ENCODE peak calls at places on chromosomes 11 and 22, in seven cellular contexts. G is IMR-90, C is H9, L is mesendoderm, M is mesenchymal stem cell, A is neuronal stem cell, T is H1. O is an unnamed sample.

GRCh38 chr11:33742249-33742851 is 6.1 kb upstream of the CD59 start:
- DNase-seq in G (no peak), C (no peak), L (no peak), M (peak; percentile 36), A (no peak), T (no peak), O (no peak)

GRCh38 chr22:27170491-27170890 is 513.1 kb downstream of the MIAT start:
- DNase-seq in G (peak; percentile 48), C (no peak), L (no peak), M (peak; percentile 89), A (no peak), T (no peak), O (no peak)

GRCh38 chr11:69467646-69468045 is 13.8 kb upstream of the LINC01488 start:
- DNase-seq in G (no peak), C (no peak), L (no peak), M (no peak), A (no peak), T (no peak), O (no peak)

GRCh38 chr11:88414385-88414861 is 76.9 kb upstream of the CTSC start:
- DNase-seq in G (peak; percentile 68), C (no peak), L (no peak), M (peak; percentile 86), A (no peak), T (no peak), O (no peak)

GRCh38 chr11:132646890-132647289 is 885.4 kb downstream of the OPCML start:
- DNase-seq in G (no peak), C (no peak), L (peak; percentile 73), M (no peak), A (no peak), T (no peak), O (no peak)

GRCh38 chr11:16820324-16821092 is 82.1 kb downstream of the C11orf58 start:
- DNase-seq in G (peak; percentile 61), C (peak; percentile 86), L (peak; percentile 97), M (peak; percentile 63), A (peak; percentile 71), T (peak; percentile 66), O (peak; percentile 88)

GRCh38 chr11:86740628-86741488 is 59.5 kb upstream of the PRSS23 start:
- DNase-seq in G (peak; percentile 98), C (peak; percentile 74), L (peak; percentile 98), M (peak; percentile 96), A (peak; percentile 49), T (no peak), O (peak; percentile 87)

GRCh38 chr11:69588270-69588669 is 52.7 kb upstream of the CCND1 start:
- DNase-seq in G (peak; percentile 87), C (no peak), L (no peak), M (peak; percentile 58), A (no peak), T (no peak), O (peak; percentile 63)

GRCh38 chr22:21735198-21736083 is at the start of gene YPEL1:
- DNase-seq in G (peak; percentile 95), C (peak; percentile 99), L (peak; percentile 98), M (peak; percentile 95), A (peak; percentile 99), T (peak; percentile 98), O (peak; percentile 96)

GRCh38 chr22:32771761-32772160 is 29.7 kb upstream of the TIMP3 start:
- DNase-seq in G (no peak), C (no peak), L (no peak), M (no peak), A (no peak), T (no peak), O (no peak)

GRCh38 chr22:27097933-27098332 is 440.5 kb downstream of the MIAT start:
- DNase-seq in G (no peak), C (no peak), L (peak; percentile 71), M (no peak), A (no peak), T (no peak), O (no peak)

GRCh38 chr11:73461335-73461840 is 85.2 kb downstream of the RELT start:
- DNase-seq in G (peak; percentile 13), C (no peak), L (no peak), M (no peak), A (no peak), T (no peak), O (no peak)

GRCh38 chr11:86676010-86676409 is 3.6 kb upstream of the ME3 start:
- DNase-seq in G (no peak), C (no peak), L (no peak), M (no peak), A (no peak), T (no peak), O (no peak)

GRCh38 chr22:36689583-36689982 is 14.0 kb downstream of the CACNG2 start:
- DNase-seq in G (no peak), C (no peak), L (peak; percentile 6), M (no peak), A (no peak), T (no peak), O (no peak)
- H3K23ac ChIP-seq in G (no peak overlapping the region), C (no peak overlapping the region), L (no peak overlapping the region), M (no peak overlapping the region), A (no peak overlapping the region), T (no peak overlapping the region), O (no peak overlapping the region)

DNA sequence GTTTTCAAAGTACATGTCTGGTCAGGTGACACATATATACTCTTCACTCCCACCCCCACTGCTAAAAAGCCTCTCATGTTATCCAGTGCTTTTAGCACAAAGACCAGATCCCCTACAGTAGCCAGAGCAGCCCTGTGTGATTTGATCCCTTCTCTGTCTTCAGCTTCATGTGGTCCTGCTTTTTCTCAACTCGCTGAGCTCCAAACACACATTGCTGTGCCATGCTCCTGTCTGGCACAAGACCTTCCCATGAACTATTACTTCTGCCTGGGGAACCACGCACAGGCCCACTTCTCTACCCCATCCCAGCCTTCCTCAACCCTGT is 127.1 kb downstream of the RASSF10 start:
- DNase-seq in G (no peak), C (no peak), L (no peak), M (no peak), A (no peak), T (no peak), O (no peak)
- H4K8ac ChIP-seq in G (no peak overlapping the region), C (no peak overlapping the region), L (no peak overlapping the region), M (no peak overlapping the region), A (no peak overlapping the region), T (no peak overlapping the region), O (peak overlapping the region; percentile 22)

GRCh38 chr11:64368673-64369074 is 9.7 kb downstream of the RPS6KA4 start:
- DNase-seq in G (no peak), C (no peak), L (no peak), M (no peak), A (no peak), T (peak; percentile 55), O (no peak)

GRCh38 chr11:64366751-64367150 is 7.8 kb downstream of the RPS6KA4 start:
- DNase-seq in G (peak; percentile 28), C (no peak), L (no peak), M (no peak), A (no peak), T (no peak), O (peak; percentile 73)

GRCh38 chr11:64371201-64371600 is 12.2 kb downstream of the RPS6KA4 start:
- DNase-seq in G (no peak), C (no peak), L (no peak), M (no peak), A (no peak), T (no peak), O (no peak)

GRCh38 chr11:64369440-64370135 is 10.6 kb downstream of the RPS6KA4 start:
- DNase-seq in G (no peak), C (no peak), L (no peak), M (no peak), A (no peak), T (peak; percentile 52), O (no peak)

DNA sequence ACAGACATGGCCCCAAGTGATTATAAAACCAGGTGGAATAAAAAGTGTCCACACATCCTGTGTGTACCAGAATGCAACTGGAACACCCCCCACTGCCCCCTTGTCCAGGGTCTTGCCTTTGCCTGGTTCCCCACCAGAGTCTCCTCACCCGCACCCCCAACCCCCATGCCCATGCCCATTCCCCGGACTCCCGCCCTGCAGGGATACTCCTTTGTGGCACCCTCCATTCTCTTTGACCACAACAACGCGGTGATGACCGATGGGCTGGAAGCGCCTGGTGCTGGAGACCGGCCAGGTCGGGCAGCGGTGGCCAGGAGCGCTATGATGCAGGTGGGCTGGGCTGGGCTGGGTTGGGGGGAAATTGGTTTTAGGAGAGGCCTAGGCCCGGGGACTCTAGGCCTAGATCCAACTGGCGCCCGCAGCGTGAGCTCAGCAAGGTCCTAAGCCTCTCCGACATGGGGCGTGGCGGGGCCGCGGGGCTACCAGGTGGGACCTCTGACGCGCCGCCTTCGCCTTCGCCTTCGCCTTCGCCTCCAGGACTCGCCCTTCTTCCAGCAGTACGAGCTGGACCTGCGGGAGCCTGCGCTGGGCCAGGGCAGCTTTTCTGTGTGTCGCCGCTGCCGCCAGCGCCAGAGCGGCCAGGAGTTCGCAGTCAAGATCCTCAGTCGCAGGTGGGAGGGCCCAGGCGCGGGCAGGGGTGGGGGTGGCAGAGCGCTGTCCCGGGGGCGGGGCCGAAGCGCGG is 9.1 kb downstream of the RPS6KA4 start:
- DNase-seq in G (no peak), C (peak; percentile 64), L (no peak), M (no peak), A (no peak), T (no peak), O (no peak)
- H3K23ac ChIP-seq in G (no peak overlapping the region), C (no peak overlapping the region), L (no peak overlapping the region), M (no peak overlapping the region), A (no peak overlapping the region), T (no peak overlapping the region), O (no peak overlapping the region)

GRCh38 chr22:44384981-44385610 is 72.3 kb upstream of the SHISAL1 start:
- DNase-seq in G (no peak), C (no peak), L (no peak), M (no peak), A (no peak), T (no peak), O (no peak)

GRCh38 chr22:44384563-44384940 is 71.8 kb upstream of the SHISAL1 start:
- DNase-seq in G (no peak), C (no peak), L (no peak), M (no peak), A (no peak), T (no peak), O (no peak)

GRCh38 chr22:44383071-44383575 is 70.4 kb upstream of the SHISAL1 start:
- DNase-seq in G (no peak), C (no peak), L (no peak), M (no peak), A (no peak), T (no peak), O (no peak)

GRCh38 chr22:44382461-44383038 is 69.8 kb upstream of the SHISAL1 start:
- DNase-seq in G (no peak), C (no peak), L (no peak), M (no peak), A (no peak), T (no peak), O (no peak)

DNA sequence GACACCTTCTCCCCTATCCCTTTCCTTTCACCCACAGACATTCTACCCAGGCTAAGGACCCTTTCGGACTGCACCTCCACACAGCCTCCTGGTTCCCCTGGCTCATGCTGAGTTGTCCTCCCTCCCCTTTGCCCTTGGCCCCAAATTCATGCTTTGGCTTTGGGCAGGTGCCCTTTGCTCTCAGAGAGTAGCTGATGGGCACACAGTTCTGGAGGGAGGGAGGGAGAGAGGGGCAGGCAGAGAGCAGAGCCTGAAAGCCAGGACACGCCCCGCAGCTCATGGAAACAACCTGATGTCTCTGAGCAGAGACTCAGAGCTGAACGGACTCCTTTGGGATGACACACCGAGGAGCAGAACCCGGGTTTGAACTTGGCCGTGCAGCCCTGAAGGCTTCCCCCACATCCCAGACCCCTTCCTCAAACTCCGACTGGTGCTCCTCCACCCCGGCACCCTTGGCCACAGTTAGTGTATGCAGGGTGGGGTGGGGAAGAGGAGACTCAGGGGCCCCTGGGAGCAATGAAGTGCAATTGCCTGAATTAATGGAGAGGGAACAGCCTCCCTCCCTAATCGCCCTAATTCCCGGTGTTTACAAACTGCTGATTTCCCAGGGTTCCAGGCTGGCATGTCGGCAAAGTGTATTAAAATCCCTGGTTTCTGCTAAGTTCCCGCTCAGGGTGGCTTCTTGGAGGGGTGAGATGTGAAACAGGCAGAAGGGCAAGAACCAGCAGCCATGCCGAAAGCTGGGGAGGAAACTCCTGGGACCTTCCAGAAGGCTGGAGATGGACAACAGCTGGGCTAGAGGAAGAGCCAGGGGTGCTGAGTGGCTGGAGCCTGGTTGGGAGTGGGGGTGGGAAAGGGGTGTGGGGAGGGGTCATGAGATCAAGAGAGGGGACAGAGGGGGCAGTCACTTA is 71.2 kb upstream of the SHISAL1 start:
- DNase-seq in G (no peak), C (no peak), L (no peak), M (no peak), A (no peak), T (no peak), O (no peak)
- H4K8ac ChIP-seq in G (no peak overlapping the region), C (no peak overlapping the region), L (no peak overlapping the region), M (no peak overlapping the region), A (no peak overlapping the region), T (no peak overlapping the region), O (no peak overlapping the region)